ENCODE peak calls at places on chromosomes 12 and 14, in six cellular contexts. P, X, Q, L, A and Z are unnamed samples.

GRCh38 chr12:29287622-29288021 is 93.3 kb downstream of the ERGIC2 start:
- DNase-seq in P (no peak), X (no peak), Q (no peak), L (no peak), A (no peak), Z (no peak)

GRCh38 chr12:49288412-49288853 is 6.5 kb upstream of the PRPH start:
- DNase-seq in P (peak; percentile 53), X (peak; percentile 62), Q (peak; percentile 60), L (no peak), A (peak; percentile 18), Z (peak; percentile 75)

GRCh38 chr12:44287545-44287944 is 451.7 kb downstream of the TMEM117 start:
- DNase-seq in P (no peak), X (no peak), Q (no peak), L (no peak), A (no peak), Z (no peak)

GRCh38 chr12:3928538-3929220 is 55.5 kb upstream of the PARP11 start:
- DNase-seq in P (no peak), X (no peak), Q (no peak), L (no peak), A (no peak), Z (no peak)

GRCh38 chr12:90921536-90921935 is 33.4 kb downstream of the CCER1 start:
- DNase-seq in P (no peak), X (no peak), Q (no peak), L (no peak), A (no peak), Z (no peak)

GRCh38 chr14:94342334-94342934 is 19.3 kb upstream of the SERPINA6 start:
- DNase-seq in P (no peak), X (peak; percentile 94), Q (peak; percentile 11), L (peak; percentile 27), A (no peak), Z (no peak)

GRCh38 chr14:77442196-77442595 is 15.2 kb downstream of the VIPAS39 start:
- DNase-seq in P (no peak), X (no peak), Q (no peak), L (no peak), A (no peak), Z (no peak)

GRCh38 chr14:100533647-100534485 is 53.4 kb downstream of the BEGAIN start:
- DNase-seq in P (no peak), X (peak; percentile 9), Q (no peak), L (no peak), A (no peak), Z (no peak)

GRCh38 chr14:104728631-104729030 is 4.6 kb downstream of the ADSS1 start:
- DNase-seq in P (no peak), X (no peak), Q (no peak), L (no peak), A (no peak), Z (no peak)

GRCh38 chr14:103103461-103104388 is 9.2 kb downstream of the EXOC3L4 start:
- DNase-seq in P (no peak), X (peak; percentile 72), Q (no peak), L (no peak), A (no peak), Z (no peak)

GRCh38 chr14:65949711-65950516 is 536.3 kb upstream of the CCDC196 start:
- DNase-seq in P (no peak), X (peak; percentile 45), Q (peak; percentile 11), L (no peak), A (no peak), Z (no peak)

GRCh38 chr12:64451687-64452558 is at the start of gene TBK1:
- DNase-seq in P (peak; percentile 51), X (peak; percentile 92), Q (peak; percentile 63), L (peak; percentile 37), A (peak; percentile 93), Z (peak; percentile 78)

GRCh38 chr14:90924618-90925345 is 108.6 kb upstream of the TTC7B start:
- DNase-seq in P (no peak), X (no peak), Q (no peak), L (no peak), A (no peak), Z (no peak)

GRCh38 chr12:25040593-25040992 is 91.7 kb upstream of the BCAT1 start:
- DNase-seq in P (no peak), X (no peak), Q (no peak), L (no peak), A (no peak), Z (no peak)